ENCODE peak calls at places on chromosomes 16 and 17, in eight cellular contexts. L is COR-L47, I is Daoy, F is HS-27A, Q is transverse colon, Z is anterior cingulate cortex, G is HepG2, H is cardiac fibroblast. N is an unnamed sample.
A peak's percentile ranks its signal among the peaks of the same experiment; 100 is the strongest.

GRCh38 chr17:78401891-78402290 is 23.4 kb downstream of the PGS1 start:
- DNase-seq in Z (no peak), I (no peak), G (no peak), L (no peak), F (no peak), Q (no peak), H (no peak), N (no peak)

GRCh38 chr17:8894673-8895578 is 27.5 kb upstream of the PIK3R6 start:
- DNase-seq in I (peak; percentile 58), Q (peak; percentile 53), Z (peak; percentile 10), G (peak; percentile 52), L (peak; percentile 1), F (no peak), H (peak; percentile 79), N (peak; percentile 53)

GRCh38 chr16:29974291-29975133 is 844 bp downstream of the TAOK2 start:
- DNase-seq in F (no peak), L (no peak), Q (peak; percentile 35), G (no peak), H (peak; percentile 34), Z (no peak), I (no peak), N (peak; percentile 31)

GRCh38 chr17:45221081-45221996 is at the start of gene FMNL1:
- DNase-seq in G (no peak), Q (peak; percentile 75), L (no peak), I (no peak), H (no peak), F (no peak), Z (no peak), N (no peak)

GRCh38 chr17:1562178-1562643 is 381 bp downstream of the PITPNA start:
- DNase-seq in Q (peak; percentile 57), F (no peak), H (peak; percentile 25), G (no peak), L (no peak), Z (no peak), I (no peak), N (peak; percentile 45)

GRCh38 chr16:15464401-15465186 is 30.2 kb downstream of the BMERB1 start:
- DNase-seq in H (no peak), Z (no peak), G (no peak), Q (no peak), L (no peak), F (no peak), I (peak; percentile 29), N (peak; percentile 87)

GRCh38 chr16:11353158-11353557 is 7.9 kb downstream of the RMI2 start:
- DNase-seq in I (no peak), L (no peak), F (no peak), G (no peak), Q (no peak), H (no peak), Z (no peak), N (no peak)

GRCh38 chr16:30185683-30186421 is 2.5 kb downstream of the CORO1A start:
- DNase-seq in F (no peak), Z (peak; percentile 9), L (no peak), H (no peak), I (peak; percentile 8), G (no peak), Q (peak; percentile 73), N (no peak)

GRCh38 chr17:5120036-5120435 is 4.2 kb downstream of the USP6 start:
- DNase-seq in I (no peak), Z (no peak), Q (peak; percentile 1), G (no peak), F (no peak), H (no peak), L (no peak), N (no peak)

GRCh38 chr17:39608142-39608541 is 422 bp upstream of the NEUROD2 start:
- DNase-seq in Q (no peak), F (no peak), L (no peak), G (no peak), Z (no peak), I (no peak), H (no peak), N (no peak)

GRCh38 chr17:73910216-73910615 is 266.0 kb upstream of the SDK2 start:
- DNase-seq in H (no peak), Q (no peak), Z (no peak), F (no peak), L (no peak), I (no peak), G (no peak), N (no peak)

GRCh38 chr16:58499615-58500328 is at the start of gene NDRG4:
- DNase-seq in I (peak; percentile 78), F (no peak), G (peak; percentile 81), L (peak; percentile 91), H (peak; percentile 91), Q (peak; percentile 40), Z (peak; percentile 86), N (peak; percentile 63)

GRCh38 chr16:67425581-67425980 is 5.3 kb upstream of the HSD11B2 start:
- DNase-seq in H (no peak), F (no peak), G (no peak), Z (no peak), I (no peak), L (no peak), Q (no peak), N (no peak)

GRCh38 chr16:51527349-51527748 is 376.3 kb upstream of the SALL1 start:
- DNase-seq in H (no peak), G (no peak), I (no peak), Q (no peak), F (no peak), L (no peak), Z (no peak), N (no peak)

GRCh38 chr16:17372383-17372782 is 98.4 kb downstream of the XYLT1 start:
- DNase-seq in I (no peak), F (no peak), G (no peak), Z (no peak), H (no peak), L (no peak), Q (no peak), N (no peak)

GRCh38 chr16:27951752-27952151 is 111.8 kb downstream of the GSG1L start:
- DNase-seq in Q (no peak), G (no peak), H (no peak), Z (no peak), L (no peak), I (peak; percentile 8), F (no peak), N (peak; percentile 53)

GRCh38 chr17:82752371-82753200 is 721 bp downstream of the TBCD start:
- DNase-seq in L (no peak), H (peak; percentile 17), G (no peak), F (no peak), Q (peak; percentile 39), Z (no peak), I (no peak), N (peak; percentile 50)

GRCh38 chr17:5592382-5592781 is 8.1 kb upstream of the NLRP1 start:
- DNase-seq in F (no peak), H (peak; percentile 59), G (peak; percentile 33), Z (no peak), Q (no peak), L (peak; percentile 15), I (no peak), N (peak; percentile 59)

GRCh38 chr17:40295471-40296457 is 8.1 kb downstream of the CDC6 start:
- DNase-seq in Q (no peak), Z (no peak), G (no peak), F (no peak), L (no peak), I (no peak), H (no peak), N (no peak)

GRCh38 chr17:74987909-74988711 is 678 bp downstream of the CDR2L start:
- DNase-seq in F (no peak), Q (peak; percentile 78), H (peak; percentile 80), Z (peak; percentile 69), L (peak; percentile 7), G (no peak), I (peak; percentile 79), N (peak; percentile 69)

GRCh38 chr17:73432624-73433190 is 120.9 kb upstream of the CDC42EP4 start:
- DNase-seq in I (no peak), Q (no peak), Z (no peak), L (no peak), F (no peak), G (no peak), H (no peak), N (no peak)

GRCh38 chr16:53614346-53614745 is 89.3 kb downstream of the RPGRIP1L start:
- DNase-seq in G (no peak), Q (no peak), I (no peak), H (peak; percentile 17), L (no peak), Z (no peak), F (no peak), N (peak; percentile 2)

GRCh38 chr16:4272114-4272954 is 489 bp downstream of the TFAP4 start:
- DNase-seq in H (peak; percentile 40), I (peak; percentile 50), Q (peak; percentile 52), G (peak; percentile 35), Z (peak; percentile 62), L (no peak), F (peak; percentile 26), N (peak; percentile 45)

GRCh38 chr17:51734462-51734861 is 424.1 kb downstream of the CA10 start:
- DNase-seq in H (no peak), F (no peak), L (no peak), Q (no peak), Z (no peak), I (no peak), G (no peak), N (no peak)

GRCh38 chr17:7347630-7348477 is 4.1 kb upstream of the KCTD11 start:
- DNase-seq in G (no peak), Q (no peak), F (no peak), H (no peak), L (no peak), Z (no peak), I (no peak), N (no peak)

GRCh38 chr17:39845052-39845976 is 18.8 kb downstream of the IKZF3 start:
- DNase-seq in I (no peak), Q (no peak), G (no peak), L (no peak), F (no peak), Z (no peak), H (no peak), N (peak; percentile 15)

GRCh38 chr16:81928975-81929374 is 82.3 kb downstream of the SDR42E1 start:
- DNase-seq in Q (no peak), H (no peak), Z (no peak), G (no peak), F (no peak), I (peak; percentile 44), L (no peak), N (no peak)

GRCh38 chr17:13476722-13477121 is 125.0 kb downstream of the HS3ST3A1 start:
- DNase-seq in Q (no peak), Z (no peak), H (peak; percentile 43), F (no peak), L (no peak), G (no peak), I (no peak), N (peak; percentile 33)

GRCh38 chr16:76906552-76906951 is 284.4 kb upstream of the MON1B start:
- DNase-seq in F (no peak), G (no peak), Z (no peak), L (no peak), Q (no peak), H (no peak), I (no peak), N (no peak)

GRCh38 chr17:73371846-73372245 is 60.0 kb upstream of the CDC42EP4 start:
- DNase-seq in G (no peak), L (no peak), H (no peak), Q (no peak), Z (no peak), F (no peak), I (no peak), N (no peak)

GRCh38 chr16:64437706-64438329 is 684.0 kb downstream of the CDH11 start:
- DNase-seq in H (no peak), L (no peak), Z (no peak), I (no peak), Q (no peak), F (no peak), G (no peak), N (no peak)

GRCh38 chr17:45954914-45955313 is 44.1 kb upstream of the STH start:
- DNase-seq in Z (no peak), I (no peak), H (no peak), F (no peak), G (no peak), Q (no peak), L (no peak), N (peak; percentile 27)

GRCh38 chr17:57649731-57650484 is 95.2 kb downstream of the CCDC182 start:
- DNase-seq in Q (no peak), Z (no peak), I (peak; percentile 16), L (no peak), G (no peak), H (peak; percentile 17), F (no peak), N (peak; percentile 82)

GRCh38 chr17:78798695-78799559 is 16.9 kb upstream of the CYTH1 start:
- DNase-seq in I (no peak), F (no peak), Z (peak; percentile 46), L (peak; percentile 26), G (peak; percentile 50), Q (no peak), H (peak; percentile 39), N (peak; percentile 21)

N was measured in M059J.